ENCODE peak calls at places on chromosomes 16 and 17, in four cellular contexts. K, R, F and E are unnamed samples.

GRCh38 chr17:66975614-66976378 is 11.3 kb downstream of the CACNG4 start:
- DNase-seq in F (peak), R (no peak), K (no peak), E (no peak)

GRCh38 chr17:60039509-60040442 is 38.9 kb downstream of the HEATR6 start:
- DNase-seq in K (no peak), R (no peak), F (no peak), E (no peak)

GRCh38 chr17:83194189-83194565 is 114.8 kb downstream of the METRNL start:
- DNase-seq in R (no peak), F (no peak), K (peak), E (no peak)

GRCh38 chr16:67228905-67229304 is 2.0 kb downstream of the TMEM208 start:
- DNase-seq in R (no peak), F (no peak), K (no peak), E (no peak)

GRCh38 chr17:64974750-64975317 is 55.6 kb upstream of the LRRC37A3 start:
- DNase-seq in F (no peak), K (no peak), R (no peak), E (no peak)

GRCh38 chr16:66862023-66862520 is 17.9 kb downstream of the CA7 start:
- DNase-seq in R (no peak), K (no peak), F (no peak), E (no peak)

GRCh38 chr16:89973654-89974335 is 25.2 kb downstream of the DEF8 start:
- DNase-seq in R (no peak), K (no peak), F (no peak), E (no peak)

GRCh38 chr16:1794908-1795666 is 1.6 kb upstream of the IGFALS start:
- DNase-seq in R (no peak), K (no peak), F (no peak), E (peak)

GRCh38 chr16:54986404-54986803 is 55.7 kb downstream of the IRX5 start:
- DNase-seq in K (no peak), F (no peak), R (no peak), E (no peak)

GRCh38 chr17:10316986-10317834 is 55.6 kb downstream of the MYH13 start:
- DNase-seq in F (peak), R (peak), K (no peak), E (peak)

GRCh38 chr17:65039349-65039988 is 17.1 kb downstream of the GNA13 start:
- DNase-seq in R (no peak), K (no peak), F (peak), E (no peak)

GRCh38 chr17:81512984-81513668 is 527 bp upstream of the ACTG1 start:
- DNase-seq in F (no peak), R (peak), K (no peak), E (peak)

GRCh38 chr17:45995617-45996270 is 3.3 kb upstream of the STH start:
- DNase-seq in K (no peak), F (no peak), R (no peak), E (no peak)

GRCh38 chr17:7656958-7657715 is 6.4 kb downstream of the ATP1B2 start:
- DNase-seq in F (no peak), R (peak), K (no peak), E (no peak)

GRCh38 chr16:22646948-22647556 is 136.4 kb downstream of the NPIPB5 start:
- DNase-seq in F (no peak), K (no peak), R (no peak), E (no peak)

GRCh38 chr17:78725448-78726021 is 56.5 kb downstream of the CYTH1 start:
- DNase-seq in R (no peak), K (no peak), F (peak), E (no peak)

GRCh38 chr16:87060026-87060986 is 256.9 kb downstream of the C16orf95 start:
- DNase-seq in K (no peak), R (no peak), F (no peak), E (no peak)

GRCh38 chr17:56914641-56915263 is 903 bp upstream of the TRIM25 start:
- DNase-seq in R (no peak), F (peak), K (no peak), E (no peak)

GRCh38 chr17:44971776-44972483 is 3.8 kb upstream of the C1QL1 start:
- DNase-seq in K (no peak), F (no peak), R (no peak), E (no peak)

GRCh38 chr17:45224671-45225050 is 3.0 kb downstream of the FMNL1 start:
- DNase-seq in K (no peak), F (no peak), R (no peak), E (no peak)

GRCh38 chr17:72408122-72408382 is 287.2 kb downstream of the SOX9 start:
- DNase-seq in R (no peak), F (no peak), K (no peak), E (no peak)

GRCh38 chr16:80703391-80704071 is 100.9 kb downstream of the CDYL2 start:
- DNase-seq in K (no peak), F (no peak), R (no peak), E (no peak)

GRCh38 chr16:17330019-17330570 is 140.7 kb downstream of the XYLT1 start:
- DNase-seq in F (no peak), R (no peak), K (no peak), E (no peak)

GRCh38 chr17:79082311-79083190 is 7.9 kb downstream of the ENGASE start:
- DNase-seq in K (no peak), F (peak), R (peak), E (no peak)

GRCh38 chr16:82091225-82091624 is 56.2 kb downstream of the HSD17B2 start:
- DNase-seq in R (no peak), K (no peak), F (no peak), E (no peak)

GRCh38 chr16:73126453-73126853 is 78.5 kb upstream of the ZFHX3 start:
- DNase-seq in F (no peak), R (no peak), K (no peak), E (no peak)

GRCh38 chr17:53629188-53629587 is 193.5 kb upstream of the KIF2B start:
- DNase-seq in R (no peak), K (no peak), F (no peak), E (no peak)

GRCh38 chr16:73713817-73714495 is 582.7 kb upstream of the PSMD7 start:
- DNase-seq in R (peak), F (no peak), K (no peak), E (no peak)

GRCh38 chr16:68668266-68668665 is 23.2 kb downstream of the CDH3 start:
- DNase-seq in F (no peak), K (no peak), R (no peak), E (no peak)

GRCh38 chr16:19114359-19115147 is 789 bp downstream of the ITPRIPL2 start:
- DNase-seq in K (peak), R (peak), F (peak), E (no peak)

GRCh38 chr17:45043268-45043681 is 8.2 kb downstream of the DCAKD start:
- DNase-seq in F (peak), K (no peak), R (no peak), E (no peak)

GRCh38 chr17:82219083-82219482 is 6.4 kb upstream of the CCDC57 start:
- DNase-seq in K (no peak), R (no peak), F (no peak), E (no peak)

GRCh38 chr17:77492446-77493237 is 351.9 kb downstream of the SEC14L1 start:
- DNase-seq in K (peak), F (no peak), R (no peak), E (no peak)

GRCh38 chr17:67655478-67656148 is 62.1 kb upstream of the NOL11 start:
- DNase-seq in R (no peak), K (no peak), F (no peak), E (no peak)

GRCh38 chr16:74813109-74813641 is 38.6 kb upstream of the FA2H start:
- DNase-seq in F (peak), K (no peak), R (peak), E (peak)

GRCh38 chr17:17723354-17724261 is 42.4 kb downstream of the RAI1 start:
- DNase-seq in F (peak), K (no peak), R (peak), E (peak)

GRCh38 chr17:6437466-6437865 is 2.5 kb upstream of the AIPL1 start:
- DNase-seq in K (no peak), F (no peak), R (no peak), E (no peak)

GRCh38 chr17:27456681-27457404 is 595 bp downstream of the KSR1 start:
- DNase-seq in F (no peak), K (no peak), R (peak), E (no peak)

GRCh38 chr16:31187808-31188189 is 7.9 kb downstream of the FUS start:
- DNase-seq in F (no peak), R (no peak), K (no peak), E (no peak)

GRCh38 chr16:31189412-31189778 is 9.5 kb downstream of the FUS start:
- DNase-seq in R (no peak), F (no peak), K (no peak), E (no peak)

GRCh38 chr16:31186930-31187807 is 7.2 kb downstream of the FUS start:
- DNase-seq in K (no peak), R (no peak), F (no peak), E (no peak)

GRCh38 chr16:31190061-31190460 is 10.1 kb downstream of the FUS start:
- DNase-seq in R (no peak), F (no peak), K (no peak), E (no peak)

GRCh38 chr16:31188450-31189411 is 8.8 kb downstream of the FUS start:
- DNase-seq in R (no peak), K (no peak), F (no peak), E (no peak)
- TF ChIP-seq CTCF in R (no peak), K (no peak), F (no peak), E (no peak)

GRCh38 chr17:32604966-32605365 is 118.2 kb downstream of the CDK5R1 start:
- DNase-seq in K (no peak), F (no peak), R (no peak), E (no peak)

GRCh38 chr17:32610943-32611342 is 124.2 kb downstream of the CDK5R1 start:
- DNase-seq in F (no peak), R (no peak), K (no peak), E (no peak)

GRCh38 chr17:32608267-32608666 is 121.5 kb downstream of the CDK5R1 start:
- DNase-seq in K (no peak), F (no peak), R (no peak), E (no peak)

GRCh38 chr17:32610027-32610650 is 123.3 kb downstream of the CDK5R1 start:
- DNase-seq in R (no peak), F (no peak), K (no peak), E (no peak)

DNA sequence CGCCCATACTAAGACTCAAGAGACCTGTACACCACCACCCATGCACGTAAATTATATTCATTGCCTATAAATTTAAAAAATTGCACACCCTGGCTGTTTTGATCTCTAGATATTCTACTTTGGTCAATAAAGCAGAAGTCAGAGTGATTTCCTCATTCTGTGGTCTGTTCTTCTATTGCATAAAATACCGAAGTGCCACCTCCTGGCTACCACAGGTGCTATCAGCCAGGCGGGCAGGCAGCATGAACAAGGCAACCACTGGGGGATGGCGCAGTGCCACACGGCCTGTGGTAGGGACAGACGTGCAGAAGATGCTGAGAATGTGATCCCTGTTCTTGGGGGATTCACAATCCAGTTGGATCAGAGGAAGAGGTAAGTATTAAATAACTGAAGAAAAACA is 122.3 kb downstream of the CDK5R1 start:
- DNase-seq in K (no peak), R (no peak), F (peak), E (no peak)
- TF ChIP-seq CTCF in K (peak), R (no peak), F (peak), E (no peak)

DNA sequence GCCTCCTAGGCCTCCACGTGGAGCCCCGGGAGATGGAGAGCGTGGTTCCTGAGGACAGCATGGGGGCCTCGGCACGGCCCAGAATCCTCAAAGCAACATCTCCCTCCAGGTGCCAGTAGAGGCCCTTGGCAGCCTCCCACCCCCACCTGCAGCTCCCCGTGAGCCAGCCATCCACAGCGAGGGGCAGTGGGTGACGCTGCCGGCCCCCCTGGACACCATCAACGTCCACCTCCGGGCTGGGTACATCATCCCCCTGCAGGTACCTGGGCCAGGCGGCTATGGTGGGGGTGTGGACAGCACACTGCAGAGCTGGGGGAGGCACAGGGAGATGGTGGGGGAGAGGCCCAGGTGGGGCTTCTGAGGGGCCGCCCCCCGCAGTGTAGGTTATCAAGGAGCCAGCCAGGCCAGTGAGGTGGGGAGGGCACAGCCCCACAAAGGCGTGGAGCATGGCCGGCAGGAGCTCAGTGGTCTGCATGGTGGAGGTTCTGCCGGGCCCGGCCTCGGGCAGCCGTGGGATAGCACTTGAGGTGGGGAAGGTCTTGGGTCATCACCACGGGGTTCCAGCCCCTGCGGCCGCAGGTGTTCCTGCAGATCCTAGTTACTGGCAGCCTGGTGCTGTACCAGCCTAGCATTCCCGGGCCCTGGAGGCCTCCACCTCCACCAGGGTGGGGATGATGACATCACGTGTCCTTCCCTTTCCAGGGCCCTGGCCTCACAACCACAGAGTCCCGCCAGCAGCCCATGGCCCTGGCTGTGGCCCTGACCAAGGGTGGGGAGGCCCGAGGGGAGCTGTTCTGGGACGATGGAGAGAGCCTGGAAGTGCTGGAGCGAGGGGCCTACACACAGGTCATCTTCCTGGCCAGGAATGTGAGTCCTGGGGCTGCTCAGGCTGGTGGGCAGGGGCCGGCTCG is 16.4 kb downstream of the GAA start:
- DNase-seq in F (no peak), R (no peak), K (no peak), E (peak)
- TF ChIP-seq CTCF in F (no peak), R (no peak), K (no peak), E (no peak)

GRCh38 chr16:4693956-4694663 is 748 bp downstream of the NUDT16L1 start:
- DNase-seq in K (no peak), R (no peak), F (peak), E (peak)
- TF ChIP-seq CTCF in K (no peak), R (no peak), F (no peak), E (no peak)

DNA sequence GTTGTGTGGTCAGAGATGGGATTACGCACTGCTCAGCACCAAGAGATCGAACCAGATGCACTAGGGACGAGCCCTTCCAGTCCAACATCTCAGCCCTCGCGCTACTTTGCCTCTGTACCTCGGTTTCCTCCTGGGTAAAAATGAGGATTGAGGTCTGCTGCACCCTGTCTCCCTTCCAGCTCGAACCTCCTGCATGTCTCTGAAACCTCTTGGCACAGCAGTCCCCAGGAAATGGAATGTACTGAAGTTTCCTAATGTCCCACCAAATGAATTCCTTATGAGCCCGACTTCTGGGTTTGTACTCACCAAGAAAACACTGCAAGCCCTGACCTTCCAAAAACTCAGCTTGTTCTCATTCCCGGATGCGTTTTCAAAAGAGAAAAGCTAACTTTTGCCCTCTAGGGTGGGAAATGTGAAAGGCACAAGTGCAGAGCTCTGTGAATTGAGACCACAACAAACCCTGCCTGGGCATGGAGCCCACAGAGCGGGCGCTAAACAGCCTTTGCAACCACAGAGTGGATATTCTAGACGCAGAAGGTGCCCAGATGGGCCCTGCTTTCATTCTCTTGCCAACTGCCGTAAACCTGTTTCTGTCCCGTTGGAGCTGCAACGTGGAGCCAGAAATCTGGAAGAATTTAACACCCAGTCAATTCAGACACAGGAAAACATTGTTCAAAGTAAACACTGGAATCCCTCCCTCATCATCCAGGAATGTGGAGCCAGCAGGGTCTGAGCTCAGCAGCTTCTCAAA is 10.3 kb downstream of the CDRT4 start:
- DNase-seq in K (no peak), R (no peak), F (no peak), E (no peak)
- TF ChIP-seq CTCF in K (no peak), R (no peak), F (no peak), E (no peak)

GRCh38 chr17:16491703-16492612 is at the start of gene LRRC75A:
- DNase-seq in R (peak), F (peak), K (no peak), E (peak)
- TF ChIP-seq CTCF in R (no peak), F (no peak), K (no peak), E (no peak)

DNA sequence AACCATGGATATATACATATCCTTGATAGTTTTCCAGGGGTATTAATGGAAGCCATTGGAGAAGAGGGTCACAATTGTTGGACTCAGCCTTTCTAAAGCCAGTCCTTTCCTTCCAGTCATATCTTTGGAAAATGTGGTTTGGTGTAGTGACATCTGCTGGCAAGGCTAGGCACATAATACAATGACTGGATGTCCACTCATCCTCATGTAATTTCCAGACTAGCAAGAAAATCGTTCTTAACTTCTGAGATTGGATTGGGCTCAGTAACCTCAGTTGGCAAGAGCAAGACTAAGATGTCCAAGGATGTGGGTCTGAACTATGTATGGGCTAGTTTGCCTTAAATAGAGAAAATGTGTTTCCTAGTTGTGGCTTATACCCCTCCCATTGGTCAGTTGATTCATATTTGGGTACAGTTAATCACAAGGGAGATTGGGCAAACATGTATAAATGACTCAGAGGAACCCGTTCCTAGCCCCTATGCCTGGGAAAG is 8.7 kb upstream of the KAT7 start:
- DNase-seq in R (no peak), F (peak), K (no peak), E (no peak)
- TF ChIP-seq CTCF in R (peak), F (peak), K (peak), E (no peak)

GRCh38 chr16:85473909-85474640 is 139.0 kb upstream of the GSE1 start:
- DNase-seq in R (no peak), F (no peak), K (no peak), E (no peak)

GRCh38 chr16:85474808-85475207 is 138.3 kb upstream of the GSE1 start:
- DNase-seq in F (no peak), R (no peak), K (no peak), E (no peak)

GRCh38 chr16:85476389-85476788 is 136.7 kb upstream of the GSE1 start:
- DNase-seq in K (no peak), R (no peak), F (no peak), E (no peak)

GRCh38 chr16:85475691-85476300 is 137.3 kb upstream of the GSE1 start:
- DNase-seq in K (no peak), F (no peak), R (no peak), E (no peak)

DNA sequence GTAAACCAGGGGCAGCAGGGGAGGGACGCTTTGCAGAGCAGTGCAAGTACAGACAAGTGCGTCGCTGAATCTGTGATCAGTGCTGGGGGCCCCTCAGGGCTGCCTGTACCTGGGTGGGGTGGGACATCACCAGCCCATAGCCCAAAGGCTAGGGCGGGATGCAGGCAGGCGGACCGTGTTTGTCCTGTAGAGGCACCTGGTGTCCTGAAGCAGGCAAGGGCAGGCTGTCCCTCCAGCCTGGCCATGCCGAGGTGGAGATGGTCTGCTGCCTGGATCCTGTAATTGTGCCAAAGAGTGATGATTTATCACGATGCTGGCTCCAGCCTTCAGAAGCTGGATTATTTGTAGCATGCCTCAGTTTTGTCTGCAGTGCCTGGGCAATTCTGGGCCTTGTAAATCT is 137.9 kb upstream of the GSE1 start:
- DNase-seq in K (no peak), F (no peak), R (no peak), E (no peak)
- TF ChIP-seq CTCF in K (no peak), F (no peak), R (no peak), E (no peak)

DNA sequence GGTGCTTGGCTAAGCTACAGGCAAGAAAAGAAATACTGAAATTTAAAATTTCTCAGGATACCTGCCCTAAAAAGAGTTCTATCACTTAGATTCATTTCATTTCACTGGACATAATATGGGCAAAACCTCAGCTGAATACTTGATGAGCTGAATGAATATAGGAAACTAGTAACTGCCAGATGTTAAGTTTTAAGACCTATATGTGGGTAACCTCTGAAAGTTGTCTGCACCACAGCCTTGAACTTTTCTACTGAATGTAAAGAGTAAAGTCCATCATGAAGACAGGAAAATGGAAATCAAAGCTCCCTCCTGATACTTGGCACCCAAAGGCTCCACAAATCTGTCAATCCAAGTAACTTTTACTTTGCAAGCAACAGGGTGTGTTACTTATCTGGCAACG is 50.8 kb downstream of the HIC1 start:
- DNase-seq in F (no peak), R (no peak), K (no peak), E (no peak)
- TF ChIP-seq CTCF in F (no peak), R (no peak), K (no peak), E (no peak)